ENCODE peak calls at places on chromosomes 6 and 20, in seven cellular contexts. One of them, this sample, is unnamed.

GRCh38 chr6:113328886-113329381 is 528.2 kb upstream of the MARCKS start:
- DNase-seq in hippocampal formation: no peak
- DNase-seq in kidney tubule cell: no peak
- DNase-seq in fibroblast of pulmonary artery: peak
- DNase-seq in NCI-H1417: no peak
- DNase-seq in LoVo: no peak
- DNase-seq in SW 1271: no peak
- DNase-seq in this sample: no peak

GRCh38 chr6:158660331-158660730 is 10.5 kb downstream of the SYTL3 start:
- DNase-seq in hippocampal formation: no peak
- DNase-seq in kidney tubule cell: peak
- DNase-seq in fibroblast of pulmonary artery: no peak
- DNase-seq in NCI-H1417: peak
- DNase-seq in LoVo: peak
- DNase-seq in SW 1271: no peak
- DNase-seq in this sample: no peak

GRCh38 chr20:9214676-9215075 is 145.8 kb downstream of the PLCB4 start:
- DNase-seq in hippocampal formation: no peak
- DNase-seq in kidney tubule cell: no peak
- DNase-seq in fibroblast of pulmonary artery: peak
- DNase-seq in NCI-H1417: no peak
- DNase-seq in LoVo: no peak
- DNase-seq in SW 1271: no peak
- DNase-seq in this sample: no peak

GRCh38 chr6:26363882-26364825 is 844 bp upstream of the BTN3A2 start:
- DNase-seq in hippocampal formation: no peak
- DNase-seq in kidney tubule cell: no peak
- DNase-seq in fibroblast of pulmonary artery: no peak
- DNase-seq in NCI-H1417: peak
- DNase-seq in LoVo: peak
- DNase-seq in SW 1271: no peak
- DNase-seq in this sample: no peak

GRCh38 chr6:113352029-113352801 is 504.9 kb upstream of the MARCKS start:
- DNase-seq in hippocampal formation: no peak
- DNase-seq in kidney tubule cell: peak
- DNase-seq in fibroblast of pulmonary artery: peak
- DNase-seq in NCI-H1417: no peak
- DNase-seq in LoVo: peak
- DNase-seq in SW 1271: peak
- DNase-seq in this sample: no peak

GRCh38 chr6:24016857-24017256 is 109.2 kb upstream of the NRSN1 start:
- DNase-seq in hippocampal formation: no peak
- DNase-seq in kidney tubule cell: no peak
- DNase-seq in fibroblast of pulmonary artery: no peak
- DNase-seq in NCI-H1417: no peak
- DNase-seq in LoVo: no peak
- DNase-seq in SW 1271: no peak
- DNase-seq in this sample: peak

GRCh38 chr20:63091901-63092659 is 85.3 kb upstream of the BHLHE23 start:
- DNase-seq in hippocampal formation: no peak
- DNase-seq in kidney tubule cell: no peak
- DNase-seq in fibroblast of pulmonary artery: no peak
- DNase-seq in NCI-H1417: no peak
- DNase-seq in LoVo: no peak
- DNase-seq in SW 1271: no peak
- DNase-seq in this sample: no peak

GRCh38 chr20:63226020-63226943 is 9.4 kb upstream of the BIRC7 start:
- DNase-seq in hippocampal formation: no peak
- DNase-seq in kidney tubule cell: peak
- DNase-seq in fibroblast of pulmonary artery: no peak
- DNase-seq in NCI-H1417: no peak
- DNase-seq in LoVo: no peak
- DNase-seq in SW 1271: no peak
- DNase-seq in this sample: no peak

GRCh38 chr6:32118782-32119628 is 9.0 kb downstream of the ATF6B start:
- DNase-seq in hippocampal formation: peak
- DNase-seq in kidney tubule cell: peak
- DNase-seq in fibroblast of pulmonary artery: peak
- DNase-seq in NCI-H1417: peak
- DNase-seq in LoVo: peak
- DNase-seq in SW 1271: peak
- DNase-seq in this sample: peak

GRCh38 chr20:4592316-4593148 is 129.2 kb upstream of the PRND start:
- DNase-seq in hippocampal formation: no peak
- DNase-seq in kidney tubule cell: peak
- DNase-seq in fibroblast of pulmonary artery: peak
- DNase-seq in NCI-H1417: peak
- DNase-seq in LoVo: peak
- DNase-seq in SW 1271: no peak
- DNase-seq in this sample: peak

GRCh38 chr6:14272111-14273085 is 154.8 kb downstream of the CD83 start:
- DNase-seq in hippocampal formation: no peak
- DNase-seq in kidney tubule cell: peak
- DNase-seq in fibroblast of pulmonary artery: peak
- DNase-seq in NCI-H1417: no peak
- DNase-seq in LoVo: peak
- DNase-seq in SW 1271: no peak
- DNase-seq in this sample: no peak

GRCh38 chr6:32152414-32153251 is 894 bp upstream of the PRRT1 start:
- DNase-seq in hippocampal formation: no peak
- DNase-seq in kidney tubule cell: peak
- DNase-seq in fibroblast of pulmonary artery: peak
- DNase-seq in NCI-H1417: no peak
- DNase-seq in LoVo: no peak
- DNase-seq in SW 1271: no peak
- DNase-seq in this sample: no peak

GRCh38 chr6:139632798-139633197 is 258.4 kb upstream of the CITED2 start:
- DNase-seq in hippocampal formation: no peak
- DNase-seq in kidney tubule cell: no peak
- DNase-seq in fibroblast of pulmonary artery: no peak
- DNase-seq in NCI-H1417: no peak
- DNase-seq in LoVo: no peak
- DNase-seq in SW 1271: no peak
- DNase-seq in this sample: no peak

GRCh38 chr6:138605958-138606357 is 106.7 kb upstream of the NHSL1 start:
- DNase-seq in hippocampal formation: no peak
- DNase-seq in kidney tubule cell: no peak
- DNase-seq in fibroblast of pulmonary artery: no peak
- DNase-seq in NCI-H1417: no peak
- DNase-seq in LoVo: no peak
- DNase-seq in SW 1271: no peak
- DNase-seq in this sample: no peak

GRCh38 chr6:143176090-143177021 is 115.7 kb downstream of the AIG1 start:
- DNase-seq in hippocampal formation: no peak
- DNase-seq in kidney tubule cell: peak
- DNase-seq in fibroblast of pulmonary artery: peak
- DNase-seq in NCI-H1417: no peak
- DNase-seq in LoVo: no peak
- DNase-seq in SW 1271: no peak
- DNase-seq in this sample: no peak

GRCh38 chr6:31727034-31727716 is 1.9 kb downstream of the DDAH2 start:
- DNase-seq in hippocampal formation: no peak
- DNase-seq in kidney tubule cell: no peak
- DNase-seq in fibroblast of pulmonary artery: no peak
- DNase-seq in NCI-H1417: no peak
- DNase-seq in LoVo: no peak
- DNase-seq in SW 1271: no peak
- DNase-seq in this sample: no peak

GRCh38 chr6:122491915-122492537 is 20.4 kb upstream of the SERINC1 start:
- DNase-seq in hippocampal formation: peak
- DNase-seq in kidney tubule cell: peak
- DNase-seq in fibroblast of pulmonary artery: peak
- DNase-seq in NCI-H1417: peak
- DNase-seq in LoVo: peak
- DNase-seq in SW 1271: peak
- DNase-seq in this sample: peak

GRCh38 chr6:53672232-53672631 is 6.7 kb upstream of the KLHL31 start:
- DNase-seq in hippocampal formation: no peak
- DNase-seq in kidney tubule cell: no peak
- DNase-seq in fibroblast of pulmonary artery: no peak
- DNase-seq in NCI-H1417: no peak
- DNase-seq in LoVo: no peak
- DNase-seq in SW 1271: no peak
- DNase-seq in this sample: no peak

GRCh38 chr6:141103246-141103645 is 1029.5 kb upstream of the GJE1 start:
- DNase-seq in hippocampal formation: no peak
- DNase-seq in kidney tubule cell: peak
- DNase-seq in fibroblast of pulmonary artery: peak
- DNase-seq in NCI-H1417: no peak
- DNase-seq in LoVo: no peak
- DNase-seq in SW 1271: no peak
- DNase-seq in this sample: no peak

This sample was measured in NCI-H2227 treated with DMSO at 0.1 percent for 48 hours.